ENCODE peak calls at places on chromosomes 6 and 20, in four cellular contexts. F, X, U and L are unnamed samples. For H3K9me3, the result is how much of the 10 kb centered on the place peaks cover.

GRCh38 chr20:42041000-42041565 is 422.9 kb upstream of the CHD6 start:
- DNase-seq in X (no peak), F (no peak), U (no peak), L (no peak)

GRCh38 chr6:90835584-90836212 is 248.8 kb upstream of the MAP3K7 start:
- DNase-seq in F (peak), X (no peak), U (peak), L (no peak)

GRCh38 chr6:98324406-98324930 is 509.9 kb upstream of the POU3F2 start:
- DNase-seq in F (no peak), U (no peak), X (no peak), L (no peak)

GRCh38 chr6:91198588-91199255 is 611.9 kb upstream of the MAP3K7 start:
- DNase-seq in F (no peak), U (no peak), X (no peak), L (no peak)

GRCh38 chr6:154157082-154157481 is 118.0 kb downstream of the OPRM1 start:
- DNase-seq in X (no peak), F (no peak), U (no peak), L (no peak)

GRCh38 chr6:48641544-48641943 is 530.5 kb upstream of the PTCHD4 start:
- DNase-seq in U (no peak), F (no peak), X (no peak), L (no peak)

GRCh38 chr20:15079594-15080340 is 742.4 kb upstream of the FLRT3 start:
- DNase-seq in U (no peak), X (no peak), F (no peak), L (no peak)

GRCh38 chr20:19275038-19275629 is 62.7 kb downstream of the SLC24A3 start:
- DNase-seq in U (no peak), X (no peak), F (no peak), L (no peak)

GRCh38 chr6:66854014-66854413 is 1147.0 kb upstream of the EYS start:
- DNase-seq in F (no peak), U (no peak), X (no peak), L (no peak)

GRCh38 chr6:108897371-108897770 is 49.1 kb downstream of the ARMC2 start:
- DNase-seq in U (no peak), F (peak), X (no peak), L (no peak)

GRCh38 chr6:27814665-27815424 is 97.4 kb downstream of the OR2B2 start:
- DNase-seq in U (peak), X (peak), F (peak), L (peak)

GRCh38 chr20:61734733-61735502 is 330.8 kb downstream of the TAF4 start:
- DNase-seq in X (no peak), U (no peak), F (no peak), L (no peak)

GRCh38 chr6:73520688-73521350 is at the start of gene EEF1A1:
- DNase-seq in X (peak), F (peak), U (peak), L (peak)
- TF ChIP-seq EP300 in X (peak), F (peak), U (peak), L (no peak)

GRCh38 chr20:58995461-58996225 is 11.4 kb downstream of the CTSZ start:
- DNase-seq in U (no peak), F (no peak), X (peak), L (no peak)
- TF ChIP-seq POLR2A in U (no peak), F (no peak), X (no peak), L (no peak)

DNA sequence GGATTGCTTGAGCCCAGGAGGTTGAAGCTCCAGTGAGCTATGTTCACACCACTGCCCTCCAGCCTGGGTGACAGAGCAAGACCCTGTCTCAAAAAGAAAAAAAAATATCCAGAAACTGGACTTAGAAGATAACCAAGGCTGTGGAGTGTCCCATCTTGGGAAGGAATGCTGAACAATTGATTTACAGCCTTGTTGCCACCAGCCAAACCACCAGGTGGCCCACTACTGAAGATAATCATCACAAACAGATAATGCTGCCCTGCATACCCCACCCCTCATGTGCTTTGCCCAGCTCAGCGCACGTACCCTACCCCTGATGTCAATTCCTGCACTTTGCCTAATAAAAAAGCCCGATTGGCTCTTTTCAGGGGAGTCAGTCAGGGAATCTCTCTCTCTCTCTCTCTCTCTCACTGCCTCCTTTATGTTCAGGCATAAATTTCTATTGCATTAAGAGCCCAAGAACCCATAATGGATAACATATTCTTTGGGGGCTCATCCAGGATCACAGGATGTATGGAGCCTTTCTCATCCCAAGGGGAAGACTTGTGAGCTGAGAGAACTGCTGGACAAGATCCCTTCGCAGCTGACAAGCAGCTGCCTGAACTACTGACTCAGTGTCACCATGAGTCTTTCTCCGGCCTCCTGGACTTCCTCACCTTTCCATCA is 166.4 kb downstream of the CD24 start:
- DNase-seq in U (no peak), X (peak), F (no peak), L (no peak)
- H3K9me3 ChIP-seq in U (half or more), X (under half), F (half or more), L (under half)

GRCh38 chr6:14706378-14706929 is 539.4 kb upstream of the JARID2 start:
- DNase-seq in X (no peak), U (peak), F (no peak), L (peak)
- TF ChIP-seq EP300 in X (no peak), U (peak), F (peak), L (no peak)

GRCh38 chr20:373171-373890 is 7.2 kb upstream of the TRIB3 start:
- DNase-seq in F (no peak), U (no peak), X (peak), L (no peak)
- TF ChIP-seq POLR2A in F (no peak), U (no peak), X (no peak), L (no peak)

DNA sequence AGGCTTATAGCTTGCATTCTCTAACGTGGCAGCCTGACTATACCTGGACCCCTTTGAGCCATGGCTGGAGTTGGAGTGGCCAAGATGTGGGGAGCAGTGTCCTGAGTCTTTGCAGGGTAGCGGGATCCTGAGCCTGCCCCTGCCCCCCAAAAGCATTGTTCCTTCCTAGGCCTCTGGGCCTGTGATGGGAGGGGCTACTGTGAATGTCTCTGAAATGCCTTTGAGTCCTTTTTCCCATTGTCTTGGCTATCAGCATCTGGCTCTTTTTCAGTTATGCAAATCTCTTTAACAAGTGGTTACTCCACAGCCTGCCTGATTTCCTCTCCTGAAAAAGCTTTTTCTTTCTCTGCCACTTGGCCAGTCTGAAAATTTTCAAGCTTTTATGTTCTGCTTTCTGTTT is 17.0 kb upstream of the PRL start:
- DNase-seq in U (no peak), X (no peak), F (no peak), L (no peak)
- H3K9me3 ChIP-seq in U (under half), X (half or more), F (under half), L (under half)

GRCh38 chr6:4651831-4652467 is 124.3 kb upstream of the CDYL start:
- DNase-seq in U (no peak), X (no peak), F (no peak), L (no peak)

GRCh38 chr6:4645713-4646356 is 130.4 kb upstream of the CDYL start:
- DNase-seq in X (no peak), U (no peak), F (no peak), L (no peak)

GRCh38 chr6:4644962-4645361 is 131.2 kb upstream of the CDYL start:
- DNase-seq in U (peak), X (no peak), F (no peak), L (no peak)

GRCh38 chr6:4649728-4650127 is 126.5 kb upstream of the CDYL start:
- DNase-seq in U (no peak), X (no peak), F (no peak), L (no peak)

GRCh38 chr6:4647414-4648365 is 128.5 kb upstream of the CDYL start:
- DNase-seq in X (peak), F (peak), U (peak), L (peak)
- TF ChIP-seq EP300 in X (peak), F (no peak), U (no peak), L (no peak)

DNA sequence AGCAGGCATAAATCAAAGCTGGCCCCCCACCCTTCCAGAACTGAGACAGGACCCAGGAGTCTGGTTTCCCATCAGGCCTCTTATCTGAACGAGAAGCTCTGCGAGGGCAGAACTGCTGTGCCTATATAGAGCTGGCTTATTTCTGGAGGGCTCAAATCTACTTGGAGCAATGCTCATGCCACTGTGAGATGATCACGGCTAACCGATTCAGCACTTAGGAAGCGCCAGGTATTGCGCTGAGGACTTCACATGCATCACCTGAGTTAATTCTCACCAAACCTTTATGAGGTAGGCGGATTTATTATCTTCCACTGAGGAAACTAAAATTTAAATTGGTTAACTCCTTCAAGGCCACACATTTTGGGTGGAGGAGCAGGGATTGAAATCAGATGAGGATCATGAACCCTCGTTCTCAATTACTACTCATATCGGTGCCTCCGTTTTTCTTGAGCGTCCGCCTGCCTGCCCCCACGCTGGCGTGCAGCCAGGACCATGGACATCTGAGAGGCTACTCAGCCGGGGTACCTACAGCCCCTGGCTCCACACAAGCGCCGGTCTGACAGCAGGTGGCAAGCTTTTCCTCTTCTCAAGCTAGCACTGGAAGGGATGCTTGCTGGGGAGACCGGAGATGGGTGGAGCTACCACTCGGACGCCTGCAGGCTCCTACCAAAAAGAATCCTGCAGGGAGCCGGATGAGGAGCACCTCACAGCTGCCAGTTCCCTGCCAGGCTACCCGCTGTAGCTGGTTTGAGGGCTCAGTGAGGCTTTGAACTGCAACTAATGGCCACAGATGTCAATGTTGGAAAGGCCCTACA is 1.0 kb upstream of the PCIF1 start:
- DNase-seq in U (peak), X (peak), F (peak), L (peak)
- TF ChIP-seq POLR2A in U (no peak), X (peak), F (no peak), L (no peak)

DNA sequence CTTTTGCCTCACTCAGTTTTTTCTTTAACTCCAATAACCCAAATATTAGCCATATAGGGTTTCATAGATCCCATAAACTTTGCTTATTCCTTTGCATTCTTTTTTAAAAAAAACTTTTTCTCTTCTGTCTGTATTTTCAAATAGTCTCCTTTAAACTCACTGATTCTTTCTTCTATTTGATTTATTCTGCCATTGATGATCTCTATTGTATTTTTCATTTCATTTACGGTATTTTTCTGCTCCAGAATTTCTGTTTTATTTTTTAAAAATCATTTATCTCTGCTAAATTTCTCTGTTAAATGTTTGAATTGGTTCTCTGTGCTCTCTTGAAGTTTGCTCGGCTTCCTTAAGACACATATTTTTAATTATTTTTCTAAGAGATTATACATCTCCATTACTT is 573.3 kb upstream of the MAN1A1 start:
- DNase-seq in X (no peak), F (no peak), U (no peak), L (no peak)
- H3K9me3 ChIP-seq in X (under half), F (under half), U (under half), L (under half)

GRCh38 chr6:53544050-53544499 is 826 bp downstream of the GCLC start:
- DNase-seq in F (no peak), U (no peak), X (no peak), L (no peak)
- TF ChIP-seq EP300 in F (no peak), U (no peak), X (no peak), L (no peak)